ENCODE peak calls at places on chromosome 15, in five cellular contexts. O is GM12865, C is AG09309, K is sigmoid colon, U is fibroblast of pulmonary artery. W is an unnamed sample.

GRCh38 chr15:58985443-58985842 is 2.0 kb upstream of the RNF111 start:
- DNase-seq in O (no peak), C (no peak), K (peak; percentile 83), U (peak; percentile 83), W (no peak)

GRCh38 chr15:24823473-24823872 is 131.3 kb upstream of the SNRPN start:
- DNase-seq in O (no peak), C (no peak), K (no peak), U (no peak), W (no peak)

GRCh38 chr15:64216722-64217428 is 54.1 kb upstream of the PPIB start:
- DNase-seq in O (no peak), C (no peak), K (no peak), U (peak; percentile 44), W (no peak)

GRCh38 chr15:52042051-52042851 is 23.2 kb downstream of the MAPK6 start:
- DNase-seq in O (no peak), C (no peak), K (no peak), U (no peak), W (no peak)

GRCh38 chr15:51180009-51180408 is 85.3 kb upstream of the TNFAIP8L3 start:
- DNase-seq in O (no peak), C (no peak), K (no peak), U (no peak), W (no peak)

GRCh38 chr15:61032600-61033286 is 196.4 kb downstream of the RORA start:
- DNase-seq in O (no peak), C (no peak), K (no peak), U (no peak), W (peak; percentile 59)

GRCh38 chr15:89496155-89497098 is at the start of gene RHCG:
- DNase-seq in O (peak; percentile 61), C (no peak), K (no peak), U (peak; percentile 50), W (no peak)

GRCh38 chr15:67372563-67372962 is 118.0 kb downstream of the IQCH start:
- DNase-seq in O (no peak), C (no peak), K (no peak), U (peak; percentile 53), W (no peak)

GRCh38 chr15:34717729-34718128 is 37.1 kb downstream of the GJD2 start:
- DNase-seq in O (no peak), C (no peak), K (no peak), U (no peak), W (no peak)

GRCh38 chr15:65105038-65105437 is 10.0 kb downstream of the UBAP1L start:
- DNase-seq in O (no peak), C (no peak), K (no peak), U (no peak), W (no peak)

GRCh38 chr15:80478075-80478474 is 73.9 kb downstream of the ARNT2 start:
- DNase-seq in O (no peak), C (no peak), K (no peak), U (peak; percentile 36), W (no peak)

GRCh38 chr15:97955529-97955928 is 5.0 kb upstream of the ARRDC4 start:
- DNase-seq in O (no peak), C (no peak), K (no peak), U (no peak), W (no peak)

GRCh38 chr15:67108122-67108871 is 42.9 kb downstream of the SMAD3 start:
- DNase-seq in O (no peak), C (no peak), K (no peak), U (no peak), W (no peak)

GRCh38 chr15:72998681-72999466 is 53.4 kb upstream of the NEO1 start:
- DNase-seq in O (no peak), C (no peak), K (no peak), U (no peak), W (peak; percentile 37)

GRCh38 chr15:31080618-31081017 is 20.9 kb downstream of the TRPM1 start:
- DNase-seq in O (no peak), C (no peak), K (peak; percentile 73), U (peak; percentile 31), W (peak; percentile 81)

GRCh38 chr15:52658955-52659354 is 20.2 kb downstream of the ATOSA start:
- DNase-seq in O (peak; percentile 88), C (no peak), K (no peak), U (no peak), W (no peak)

GRCh38 chr15:46120713-46121112 is 485.9 kb downstream of the SQOR start:
- DNase-seq in O (no peak), C (no peak), K (no peak), U (no peak), W (no peak)

GRCh38 chr15:59438891-59439290 is 905 bp downstream of the FAM81A start:
- DNase-seq in O (no peak), C (no peak), K (no peak), U (no peak), W (no peak)

GRCh38 chr15:63596666-63597032 is 538 bp upstream of the FBXL22 start:
- DNase-seq in O (no peak), C (no peak), K (no peak), U (peak; percentile 11), W (no peak)

GRCh38 chr15:35690089-35690488 is 144.1 kb upstream of the DPH6 start:
- DNase-seq in O (no peak), C (no peak), K (no peak), U (no peak), W (no peak)

GRCh38 chr15:49134683-49135341 is 20.6 kb downstream of the COPS2 start:
- DNase-seq in O (no peak), C (peak; percentile 16), K (no peak), U (peak; percentile 75), W (no peak)

GRCh38 chr15:35713733-35714132 is 167.8 kb upstream of the DPH6 start:
- DNase-seq in O (no peak), C (peak; percentile 21), K (no peak), U (peak; percentile 76), W (no peak)

GRCh38 chr15:55434989-55435825 is 26.9 kb downstream of the PIERCE2 start:
- DNase-seq in O (peak; percentile 64), C (peak; percentile 23), K (no peak), U (peak; percentile 80), W (no peak)

GRCh38 chr15:76451540-76451939 is 115.0 kb downstream of the ISL2 start:
- DNase-seq in O (no peak), C (no peak), K (no peak), U (no peak), W (no peak)

GRCh38 chr15:76449455-76449854 is 112.9 kb downstream of the ISL2 start:
- DNase-seq in O (no peak), C (no peak), K (no peak), U (no peak), W (no peak)

DNA sequence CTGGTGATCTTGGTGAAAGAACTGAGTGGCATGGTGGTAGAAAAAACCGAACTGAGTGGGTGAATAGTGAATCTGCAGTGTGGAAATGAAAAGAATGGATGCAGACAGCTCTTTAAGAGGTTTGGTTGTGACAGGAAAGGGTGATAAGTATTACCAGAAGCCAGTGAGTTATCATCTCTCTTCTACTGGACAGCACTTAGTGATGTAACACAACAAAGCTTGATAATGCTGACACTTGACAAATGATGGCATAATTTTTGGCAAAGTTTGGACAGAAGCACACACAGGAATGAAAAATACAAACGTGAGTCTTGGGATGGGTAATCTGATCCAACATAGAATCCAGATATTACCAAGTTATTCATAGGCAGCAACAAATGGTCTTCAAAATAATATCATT is 112.2 kb downstream of the ISL2 start:
- DNase-seq in O (no peak), C (no peak), K (no peak), U (no peak), W (no peak)
- H3K4me3 ChIP-seq in O (no peak overlapping the region), C (no peak overlapping the region), K (no peak overlapping the region), U (no peak overlapping the region), W (no peak overlapping the region)

GRCh38 chr15:88469321-88469720 is 1.8 kb downstream of the MRPS11 start:
- DNase-seq in O (no peak), C (no peak), K (no peak), U (no peak), W (no peak)

GRCh38 chr15:88467073-88467934 is at the start of the genes MRPL46 and MRPS11:
- DNase-seq in O (peak; percentile 93), C (peak; percentile 34), K (peak; percentile 91), U (peak; percentile 88), W (peak; percentile 89)

GRCh38 chr15:88470625-88471372 is 3.3 kb downstream of the MRPS11 start:
- DNase-seq in O (no peak), C (no peak), K (no peak), U (no peak), W (no peak)

GRCh38 chr15:88465633-88466219 is 1.5 kb downstream of the MRPL46 start:
- DNase-seq in O (peak; percentile 20), C (peak; percentile 16), K (no peak), U (peak; percentile 51), W (no peak)

DNA sequence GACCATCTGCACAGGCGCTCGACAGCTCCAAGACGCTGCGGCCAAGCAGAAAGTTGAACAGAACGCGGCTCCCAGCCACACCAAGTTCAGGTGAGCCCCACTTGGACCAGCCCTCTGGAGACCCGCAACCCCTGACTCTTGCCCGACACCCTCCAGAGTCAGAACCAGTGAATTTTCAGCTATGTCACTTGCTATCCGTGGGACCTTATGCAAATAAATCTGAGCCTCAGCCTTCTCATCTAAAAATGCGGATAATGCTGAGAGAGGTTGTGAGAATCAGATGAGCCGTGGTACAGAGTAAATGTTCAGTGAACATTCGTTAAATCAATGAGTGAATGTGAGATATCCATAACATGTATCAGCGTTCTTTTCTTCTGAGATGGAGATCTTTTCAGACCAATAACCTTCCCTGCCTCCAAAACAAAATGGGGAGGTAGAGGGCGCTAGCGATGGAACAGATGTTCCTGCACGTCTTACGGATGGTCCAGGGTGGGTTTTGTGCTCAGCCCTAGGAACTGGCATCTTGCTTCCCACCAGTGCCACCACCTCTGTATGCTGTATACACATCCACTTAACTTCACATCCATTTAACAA is 524 bp downstream of the MRPS11 start:
- DNase-seq in O (peak; percentile 43), C (no peak), K (no peak), U (peak; percentile 21), W (no peak)
- TF ChIP-seq CTCF in O (peak; percentile 32), C (peak; percentile 47), K (no peak), U (peak; percentile 43), W (no peak)

GRCh38 chr15:78004222-78004727 is 73.2 kb downstream of the TBC1D2B start:
- DNase-seq in O (peak; percentile 80), C (no peak), K (peak; percentile 63), U (no peak), W (no peak)

GRCh38 chr15:78003539-78004008 is 73.9 kb downstream of the TBC1D2B start:
- DNase-seq in O (no peak), C (no peak), K (peak; percentile 58), U (no peak), W (peak; percentile 65)

GRCh38 chr15:78004919-78005634 is 72.4 kb downstream of the TBC1D2B start:
- DNase-seq in O (no peak), C (peak; percentile 68), K (peak; percentile 94), U (peak; percentile 94), W (peak; percentile 84)

GRCh38 chr15:78001656-78002055 is 75.9 kb downstream of the TBC1D2B start:
- DNase-seq in O (no peak), C (no peak), K (peak; percentile 32), U (no peak), W (no peak)

DNA sequence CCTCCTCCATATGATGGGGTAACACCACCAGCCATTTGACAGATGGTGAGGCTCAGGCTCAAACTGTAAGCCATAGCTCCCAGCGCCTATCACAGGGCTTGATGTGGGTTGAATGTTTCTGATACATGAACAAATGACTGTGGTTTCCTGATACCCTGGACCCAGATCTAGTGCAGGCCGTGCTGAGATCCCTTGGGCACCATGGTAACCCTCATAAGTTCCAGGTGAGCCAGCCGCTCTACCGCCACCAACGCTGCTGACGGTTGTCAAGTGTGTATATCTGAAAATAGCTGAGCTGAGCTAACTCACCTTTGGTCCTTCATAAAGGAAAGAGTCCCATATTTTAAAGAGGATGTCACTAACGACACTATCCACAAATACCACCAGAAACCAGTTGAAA is 74.5 kb downstream of the TBC1D2B start:
- DNase-seq in O (no peak), C (no peak), K (peak; percentile 62), U (no peak), W (no peak)
- H3K4me3 ChIP-seq in O (no peak overlapping the region), C (no peak overlapping the region), K (no peak overlapping the region), U (no peak overlapping the region), W (no peak overlapping the region)

GRCh38 chr15:101479851-101480612 is 9.5 kb downstream of the PCSK6 start:
- DNase-seq in O (no peak), C (no peak), K (no peak), U (no peak), W (no peak)
- TF ChIP-seq CTCF in O (no peak), C (no peak), K (no peak), U (no peak), W (no peak)

W was measured in stomach.